ENCODE peak calls at places on chromosomes 1 and 21, in seven cellular contexts. P is HepG2, U is H1, I is K562, F is GM12891, E is SK-N-SH, A is GM12878. N is an unnamed sample.
A peak's percentile ranks its signal among the peaks of the same experiment; 100 is the strongest.

GRCh38 chr1:234437423-234438171 is 41.4 kb downstream of the TARBP1 start:
- DNase-seq in P (peak; percentile 9), U (no peak), I (no peak), F (no peak), E (peak; percentile 50), A (no peak), N (no peak)

GRCh38 chr1:56617141-56617540 is 28.0 kb upstream of the PRKAA2 start:
- DNase-seq in P (no peak), U (no peak), I (no peak), F (no peak), E (no peak), A (no peak), N (no peak)

GRCh38 chr1:6353948-6354658 is 39.5 kb downstream of the ACOT7 start:
- DNase-seq in P (peak; percentile 50), U (no peak), I (no peak), F (no peak), E (no peak), A (no peak), N (no peak)

GRCh38 chr21:46171996-46172862 is 12.0 kb downstream of the SPATC1L start:
- DNase-seq in P (no peak), U (peak; percentile 42), I (peak; percentile 48), F (no peak), E (no peak), A (no peak), N (no peak)

GRCh38 chr1:197519741-197520334 is 251.8 kb downstream of the CRB1 start:
- DNase-seq in P (peak; percentile 5), U (no peak), I (peak; percentile 15), F (no peak), E (no peak), A (no peak), N (no peak)

GRCh38 chr1:8343464-8344001 is 25.6 kb downstream of the SLC45A1 start:
- DNase-seq in P (peak; percentile 67), U (no peak), I (no peak), F (no peak), E (no peak), A (no peak), N (no peak)

GRCh38 chr1:84253891-84254290 is 47.6 kb upstream of the SAMD13 start:
- DNase-seq in P (peak; percentile 46), U (no peak), I (no peak), F (no peak), E (no peak), A (no peak), N (no peak)

GRCh38 chr1:12232221-12232620 is 2.4 kb downstream of the VPS13D start:
- DNase-seq in P (no peak), U (no peak), I (no peak), F (no peak), E (no peak), A (no peak), N (no peak)

GRCh38 chr1:25875856-25876692 is 566 bp upstream of the PAQR7 start:
- DNase-seq in P (no peak), U (no peak), I (no peak), F (peak; percentile 37), E (no peak), A (no peak), N (no peak)

GRCh38 chr1:165537351-165538107 is 6.3 kb upstream of the LRRC52 start:
- DNase-seq in P (no peak), U (no peak), I (no peak), F (no peak), E (no peak), A (no peak), N (no peak)

GRCh38 chr21:39852726-39853510 is 14.3 kb upstream of the PCP4 start:
- DNase-seq in P (no peak), U (no peak), I (no peak), F (no peak), E (no peak), A (no peak), N (no peak)

GRCh38 chr1:94092210-94092613 is 28.7 kb downstream of the ABCA4 start:
- DNase-seq in P (no peak), U (no peak), I (no peak), F (no peak), E (peak; percentile 30), A (no peak), N (no peak)

GRCh38 chr1:162688521-162688920 is 56.3 kb downstream of the DDR2 start:
- DNase-seq in P (no peak), U (no peak), I (no peak), F (no peak), E (no peak), A (no peak), N (no peak)

GRCh38 chr1:231233735-231234417 is 7.1 kb upstream of the GNPAT start:
- DNase-seq in P (peak; percentile 98), U (no peak), I (no peak), F (no peak), E (no peak), A (no peak), N (no peak)

GRCh38 chr1:47533176-47534039 is 95.6 kb downstream of the FOXD2 start:
- DNase-seq in P (no peak), U (peak; percentile 84), I (peak; percentile 41), F (no peak), E (peak; percentile 89), A (no peak), N (no peak)

GRCh38 chr1:1200876-1201810 is 5.2 kb downstream of the TNFRSF18 start:
- DNase-seq in P (no peak), U (peak; percentile 76), I (peak; percentile 79), F (no peak), E (peak; percentile 76), A (no peak), N (no peak)

GRCh38 chr1:2229032-2229920 is 1.2 kb downstream of the SKI start:
- DNase-seq in P (no peak), U (peak; percentile 64), I (peak; percentile 74), F (no peak), E (peak; percentile 72), A (no peak), N (peak; percentile 66)

GRCh38 chr1:1788646-1789431 is 10.6 kb upstream of the NADK start:
- DNase-seq in P (peak; percentile 33), U (peak; percentile 64), I (peak; percentile 57), F (no peak), E (peak; percentile 53), A (no peak), N (no peak)

GRCh38 chr1:203000217-203000944 is 6.8 kb upstream of the TMEM183A start:
- DNase-seq in P (no peak), U (no peak), I (no peak), F (no peak), E (no peak), A (no peak), N (no peak)

GRCh38 chr1:46187106-46187869 is 10.9 kb downstream of the POMGNT1 start:
- DNase-seq in P (no peak), U (no peak), I (no peak), F (no peak), E (no peak), A (no peak), N (no peak)

GRCh38 chr1:46186076-46186475 is 9.8 kb upstream of the P3R3URF start:
- DNase-seq in P (no peak), U (no peak), I (no peak), F (no peak), E (no peak), A (no peak), N (no peak)

GRCh38 chr1:46190539-46190938 is 7.7 kb downstream of the POMGNT1 start:
- DNase-seq in P (no peak), U (no peak), I (no peak), F (no peak), E (no peak), A (no peak), N (peak; percentile 1)

GRCh38 chr1:46191033-46191701 is 7.1 kb downstream of the POMGNT1 start:
- DNase-seq in P (no peak), U (no peak), I (no peak), F (no peak), E (no peak), A (no peak), N (no peak)

GRCh38 chr1:46188295-46189030 is 9.8 kb downstream of the POMGNT1 start:
- DNase-seq in P (no peak), U (no peak), I (peak; percentile 36), F (no peak), E (no peak), A (no peak), N (no peak)
- TF ChIP-seq TAF1 in P (no peak), U (no peak), I (no peak), F (no peak), E (no peak), A (no peak), N (no peak)

GRCh38 chr1:72442251-72442650 is 159.9 kb upstream of the NEGR1 start:
- DNase-seq in P (no peak), U (no peak), I (no peak), F (no peak), E (no peak), A (no peak), N (no peak)

GRCh38 chr1:72434070-72434469 is 151.7 kb upstream of the NEGR1 start:
- DNase-seq in P (no peak), U (no peak), I (no peak), F (no peak), E (no peak), A (no peak), N (no peak)

GRCh38 chr1:72435025-72435424 is 152.7 kb upstream of the NEGR1 start:
- DNase-seq in P (no peak), U (no peak), I (no peak), F (no peak), E (no peak), A (no peak), N (no peak)

GRCh38 chr1:72438270-72438669 is 155.9 kb upstream of the NEGR1 start:
- DNase-seq in P (no peak), U (no peak), I (no peak), F (no peak), E (no peak), A (no peak), N (no peak)

GRCh38 chr1:72439036-72439435 is 156.7 kb upstream of the NEGR1 start:
- DNase-seq in P (no peak), U (no peak), I (no peak), F (no peak), E (no peak), A (no peak), N (no peak)
- TF ChIP-seq TAF1 in P (no peak), U (no peak), I (no peak), F (no peak), E (no peak), A (no peak), N (no peak)

GRCh38 chr1:226987179-226987536 is 47.1 kb downstream of the COQ8A start:
- DNase-seq in P (no peak), U (no peak), I (no peak), F (no peak), E (no peak), A (no peak), N (no peak)
- TF ChIP-seq TAF1 in P (no peak), U (no peak), I (no peak), F (no peak), E (no peak), A (no peak), N (no peak)

GRCh38 chr1:98763488-98764141 is 102.1 kb downstream of the SNX7 start:
- DNase-seq in P (no peak), U (no peak), I (no peak), F (no peak), E (no peak), A (no peak), N (no peak)

GRCh38 chr1:98761238-98761637 is 99.7 kb downstream of the SNX7 start:
- DNase-seq in P (peak; percentile 15), U (no peak), I (no peak), F (no peak), E (no peak), A (no peak), N (no peak)

DNA sequence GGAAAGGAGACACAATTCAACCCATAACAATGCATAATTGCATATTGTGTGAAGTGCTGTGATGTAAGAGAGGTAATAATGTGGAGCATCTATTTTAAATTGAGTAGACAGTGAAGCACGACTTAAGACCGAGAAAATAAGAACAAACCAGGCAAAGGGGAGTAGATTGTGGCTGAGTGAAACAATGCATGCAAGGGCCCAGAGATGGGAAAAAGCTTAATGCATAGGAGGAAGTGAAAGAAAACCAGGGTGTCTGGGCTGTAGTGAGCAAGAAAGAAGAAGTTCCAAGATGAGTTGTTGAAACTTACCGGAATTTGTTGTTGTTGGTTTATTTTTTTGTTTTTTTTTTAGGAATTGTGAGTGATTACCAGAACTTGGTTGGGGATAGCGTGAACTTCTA is 104.7 kb downstream of the SNX7 start:
- DNase-seq in P (no peak), U (no peak), I (no peak), F (no peak), E (no peak), A (peak; percentile 5), N (no peak)
- TF ChIP-seq TAF1 in P (no peak), U (no peak), I (no peak), F (no peak), E (no peak), A (no peak), N (no peak)

N was measured in GM12892.